ENCODE peak calls at places on chromosomes 11 and 22, in four cellular contexts. U is A549; H is activated effector memory CD4-positive, alpha-beta T cell treated with anti-CD3 and anti-CD28 coated beads, Interleukin-2, amount 50 U/mL, for 16 hours; S is transverse colon. J is an unnamed sample.

GRCh38 chr11:3165916-3166267 is 782 bp upstream of the OSBPL5 start:
- DNase-seq in H (no peak), S (peak), U (no peak), J (no peak)

GRCh38 chr11:16299390-16299789 is 57.0 kb downstream of the SOX6 start:
- DNase-seq in H (no peak), U (no peak), S (no peak), J (no peak)

GRCh38 chr22:50270302-50271010 is at the start of gene MAPK11:
- DNase-seq in H (peak), S (peak), U (peak), J (no peak)

GRCh38 chr11:3860360-3860759 is 4.9 kb downstream of the STIM1 start:
- DNase-seq in S (no peak), U (no peak), H (peak), J (no peak)

GRCh38 chr11:132126973-132127900 is 756.8 kb downstream of the NTM start:
- DNase-seq in U (no peak), S (peak), H (no peak), J (peak)

GRCh38 chr11:15677181-15677580 is 562.5 kb downstream of the INSC start:
- DNase-seq in S (no peak), U (no peak), H (no peak), J (no peak)

GRCh38 chr11:35541621-35542375 is 16.4 kb upstream of the PAMR1 start:
- DNase-seq in H (no peak), U (peak), S (peak), J (peak)

GRCh38 chr22:17315310-17315709 is 54.0 kb upstream of the CECR2 start:
- DNase-seq in H (no peak), S (no peak), U (no peak), J (peak)

GRCh38 chr11:95337175-95337957 is 106.4 kb upstream of the SESN3 start:
- DNase-seq in U (no peak), H (peak), S (peak), J (peak)

GRCh38 chr11:47192111-47192510 is 5.9 kb upstream of the PACSIN3 start:
- DNase-seq in U (no peak), S (no peak), H (no peak), J (no peak)

GRCh38 chr22:31137721-31138120 is 2.6 kb downstream of the PLA2G3 start:
- DNase-seq in S (no peak), U (no peak), H (no peak), J (no peak)

GRCh38 chr11:2534957-2535672 is 90.3 kb downstream of the KCNQ1 start:
- DNase-seq in U (no peak), H (peak), S (peak), J (no peak)

J was measured in ureter.